ENCODE peak calls at places on chromosome 6, in seven cellular contexts. X, T, C, L, P, U and V are unnamed samples. For H4K20me1, the result is how much of the 10 kb centered on the place peaks cover.

GRCh38 chr6:92706976-92707375 is 712.4 kb downstream of the EPHA7 start:
- DNase-seq in X (no peak), T (no peak), C (no peak), L (no peak), P (no peak), U (no peak), V (no peak)

GRCh38 chr6:88748141-88748540 is 215.3 kb downstream of the RNGTT start:
- DNase-seq in X (no peak), T (no peak), C (peak), L (no peak), P (no peak), U (no peak), V (no peak)

GRCh38 chr6:53437557-53438202 is 88.9 kb upstream of the ELOVL5 start:
- DNase-seq in X (peak), T (peak), C (peak), L (peak), P (peak), U (peak), V (peak)

GRCh38 chr6:24583463-24584389 is 62.3 kb downstream of the KIAA0319 start:
- DNase-seq in X (peak), T (peak), C (peak), L (peak), P (peak), U (peak), V (peak)

GRCh38 chr6:97059473-97059872 is 134.9 kb downstream of the KLHL32 start:
- DNase-seq in X (peak), T (peak), C (peak), L (peak), P (peak), U (peak), V (no peak)

GRCh38 chr6:11778648-11779307 is at the start of gene ADTRP:
- DNase-seq in X (no peak), T (peak), C (no peak), L (no peak), P (no peak), U (no peak), V (no peak)

GRCh38 chr6:130776287-130776925 is 50.8 kb upstream of the SMLR1 start:
- DNase-seq in X (peak), T (no peak), C (no peak), L (no peak), P (no peak), U (no peak), V (peak)

GRCh38 chr6:32952817-32953739 is at the start of gene HLA-DMA:
- DNase-seq in X (peak), T (peak), C (peak), L (peak), P (peak), U (peak), V (peak)

GRCh38 chr6:82957171-82957894 is 108.3 kb downstream of the UBE3D start:
- DNase-seq in X (no peak), T (no peak), C (peak), L (no peak), P (peak), U (peak), V (peak)

GRCh38 chr6:145028144-145028818 is 707.0 kb downstream of the EPM2A start:
- DNase-seq in X (peak), T (peak), C (peak), L (peak), P (peak), U (peak), V (peak)

DNA sequence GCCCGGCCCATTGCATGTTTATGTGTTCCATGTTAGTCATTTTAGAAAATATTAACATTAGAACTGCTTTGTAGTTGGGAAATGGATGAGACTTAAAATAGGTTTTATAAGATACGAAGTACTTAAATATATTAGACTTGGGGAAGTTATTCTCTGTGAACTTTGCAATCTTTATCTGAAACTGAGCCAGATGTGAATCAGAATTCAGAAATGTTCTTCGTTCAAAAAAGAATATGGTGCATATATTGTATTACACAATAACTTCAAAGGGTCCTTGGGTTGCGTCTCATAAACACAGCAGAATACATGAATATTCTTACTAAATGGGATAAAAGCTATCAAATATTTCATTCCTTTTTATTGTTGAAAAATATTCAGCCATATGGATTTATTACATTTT is 43.1 kb downstream of the ZNF292 start:
- DNase-seq in X (no peak), T (no peak), C (peak), L (no peak), P (no peak), U (peak), V (no peak)
- H4K20me1 ChIP-seq in X (under half), T (under half), C (under half), L (half or more), P (half or more), U (under half), V (half or more)

DNA sequence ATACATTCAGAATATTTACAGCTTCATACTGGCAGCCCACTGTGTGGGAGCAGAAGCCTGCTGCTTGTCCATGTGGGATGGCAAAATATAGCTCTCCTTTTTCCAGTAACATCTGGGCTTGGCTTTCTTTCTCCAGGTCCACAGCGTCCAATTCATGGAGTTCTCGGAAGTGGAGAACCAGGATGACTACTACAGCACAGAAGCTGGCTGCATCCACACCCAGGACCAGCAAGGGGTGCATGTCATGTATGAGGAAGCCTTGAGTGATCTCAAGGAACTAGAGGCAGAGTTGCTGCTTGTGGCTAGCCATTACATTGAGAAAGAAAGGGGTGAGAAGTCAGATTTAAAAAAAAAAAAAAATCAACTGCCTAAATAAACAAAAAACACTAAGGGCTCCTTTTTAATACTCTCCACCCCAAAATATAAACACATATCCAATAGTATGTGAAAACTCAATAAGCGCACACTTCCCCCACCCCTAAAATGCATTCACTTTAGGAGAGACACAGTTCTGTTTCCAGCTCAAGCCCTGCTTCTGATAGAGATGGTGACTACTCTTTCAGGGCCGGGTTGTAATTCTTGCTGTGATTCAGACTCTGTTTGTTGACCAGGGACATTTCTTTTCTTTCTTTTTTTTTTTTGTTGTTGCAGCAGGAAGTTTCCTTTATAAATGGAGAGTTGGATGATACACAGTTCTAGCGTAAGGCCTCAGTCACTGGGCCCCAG is 142.9 kb downstream of the CD164 start:
- DNase-seq in X (no peak), T (peak), C (no peak), L (no peak), P (no peak), U (no peak), V (no peak)
- H2AFZ ChIP-seq in X (no peak), T (peak), C (peak), L (peak), P (no peak), U (no peak), V (no peak)

GRCh38 chr6:44119704-44120262 is 7.5 kb downstream of the MRPL14 start:
- DNase-seq in X (no peak), T (peak), C (no peak), L (no peak), P (no peak), U (no peak), V (no peak)

GRCh38 chr6:44116643-44117382 is 10.4 kb downstream of the MRPL14 start:
- DNase-seq in X (no peak), T (peak), C (peak), L (no peak), P (no peak), U (peak), V (no peak)

GRCh38 chr6:44115866-44116265 is 11.4 kb downstream of the MRPL14 start:
- DNase-seq in X (peak), T (no peak), C (peak), L (no peak), P (no peak), U (no peak), V (no peak)

GRCh38 chr6:44120692-44121443 is 6.4 kb downstream of the MRPL14 start:
- DNase-seq in X (no peak), T (peak), C (no peak), L (no peak), P (no peak), U (no peak), V (no peak)

DNA sequence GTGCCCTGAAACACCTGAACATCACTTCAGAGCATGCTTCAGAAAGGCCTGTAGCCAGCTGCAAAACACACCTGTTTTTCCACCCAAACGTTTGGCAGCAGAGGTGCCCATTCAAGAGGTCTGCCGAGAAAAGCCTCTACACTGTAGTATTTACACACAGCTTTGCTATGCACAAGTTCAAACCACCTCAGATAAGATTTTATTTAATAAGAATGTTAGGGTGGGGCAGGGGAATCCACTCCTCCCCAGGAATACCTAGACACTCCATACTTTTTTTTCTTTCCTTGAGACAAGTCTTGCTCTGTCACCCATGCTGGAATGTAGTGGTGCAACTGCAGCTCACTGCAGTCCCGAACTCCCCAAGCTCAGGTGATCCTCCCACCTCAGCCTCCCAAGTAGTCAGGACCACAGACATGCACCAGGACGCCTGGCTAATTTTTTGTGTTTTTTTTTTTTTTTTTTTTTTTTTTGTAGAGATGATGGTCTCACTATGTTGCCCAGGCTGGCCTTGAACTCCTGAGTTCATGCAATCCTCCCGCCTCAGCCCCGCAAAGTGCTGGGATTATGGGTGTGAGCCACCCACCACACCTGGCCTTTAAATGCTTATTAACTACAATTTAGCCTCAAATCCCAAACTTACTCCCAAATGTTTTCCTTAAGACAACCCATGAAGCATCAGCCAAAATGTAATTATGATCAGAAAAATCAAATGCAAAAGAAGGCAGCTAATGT is 9.7 kb downstream of the MRPL14 start:
- DNase-seq in X (peak), T (no peak), C (no peak), L (no peak), P (no peak), U (no peak), V (no peak)
- H4K20me1 ChIP-seq in X (under half), T (half or more), C (under half), L (half or more), P (under half), U (under half), V (half or more)

DNA sequence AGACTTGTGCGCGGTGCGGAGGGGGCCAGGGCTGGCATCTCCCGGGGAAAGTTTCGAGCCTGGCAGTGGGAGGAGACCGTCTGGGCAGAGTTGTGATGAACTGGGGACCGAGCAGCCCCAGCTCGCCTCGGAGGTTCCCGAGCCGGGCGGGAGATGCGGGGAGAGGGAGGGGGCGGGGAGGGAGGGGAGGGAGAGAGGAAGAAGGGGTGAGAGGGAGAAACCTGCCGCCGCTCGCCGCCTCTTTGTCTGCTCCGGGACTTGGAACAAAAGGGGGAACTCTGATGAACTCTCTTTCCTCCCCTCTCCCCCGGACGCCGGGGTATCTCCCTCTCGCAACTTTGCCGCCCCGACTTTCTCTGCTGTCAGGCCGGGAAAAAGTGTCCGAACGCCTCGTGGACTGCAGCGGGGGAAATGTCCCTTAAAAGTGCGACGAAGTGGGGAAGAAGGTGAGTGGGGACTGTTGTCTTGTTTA is 72.7 kb downstream of the SOX4 start:
- DNase-seq in X (no peak), T (no peak), C (no peak), L (no peak), P (peak), U (no peak), V (peak)
- H2AFZ ChIP-seq in X (peak), T (no peak), C (peak), L (no peak), P (peak), U (peak), V (peak)

GRCh38 chr6:36862848-36863382 is 11.7 kb downstream of the PPIL1 start:
- DNase-seq in X (no peak), T (no peak), C (no peak), L (no peak), P (no peak), U (no peak), V (no peak)
- H4K20me1 ChIP-seq in X (under half), T (under half), C (under half), L (under half), P (under half), U (under half), V (half or more)

GRCh38 chr6:36839819-36840379 is 655 bp upstream of the CPNE5 start:
- DNase-seq in X (peak), T (peak), C (no peak), L (no peak), P (peak), U (peak), V (peak)

GRCh38 chr6:36837686-36838085 is 1.6 kb downstream of the CPNE5 start:
- DNase-seq in X (no peak), T (no peak), C (no peak), L (no peak), P (no peak), U (no peak), V (no peak)

GRCh38 chr6:36836771-36837339 is 2.4 kb downstream of the CPNE5 start:
- DNase-seq in X (no peak), T (no peak), C (no peak), L (no peak), P (no peak), U (no peak), V (no peak)

GRCh38 chr6:36840471-36841461 is 1.5 kb upstream of the CPNE5 start:
- DNase-seq in X (no peak), T (no peak), C (no peak), L (peak), P (no peak), U (no peak), V (peak)

GRCh38 chr6:36838896-36839818 is at the start of gene CPNE5:
- DNase-seq in X (no peak), T (no peak), C (no peak), L (no peak), P (peak), U (no peak), V (peak)
- H2AFZ ChIP-seq in X (no peak), T (peak), C (peak), L (no peak), P (peak), U (no peak), V (peak)